ENCODE peak calls at places on chromosomes 7 and 10, in nine cellular contexts. X is adrenal gland; S is NB4; J is left ventricle myocardium inferior; V is stimulated activated CD4-positive, alpha-beta T cell treated with anti-CD3 and anti-CD28 coated beads, Interleukin-4, amount 100 ng/mL, for 24 hours; B is neural progenitor cell; Z is fibroblast of the aortic adventitia; Q is GM12891; A is activated CD4-positive, alpha-beta T cell treated with anti-CD3 and anti-CD28 coated beads, Interleukin-2, amount 50 U/mL, for 1 hour. T is an unnamed sample.

GRCh38 chr7:150949971-150950491 is 28.1 kb downstream of the KCNH2 start:
- DNase-seq in J (peak; percentile 9), X (peak; percentile 45), A (no peak), V (no peak), Z (no peak), B (no peak), Q (no peak), S (no peak), T (no peak)

GRCh38 chr10:79162861-79163662 is 94.3 kb downstream of the ZMIZ1 start:
- DNase-seq in X (peak; percentile 87), V (no peak), S (no peak), J (no peak), A (no peak), B (no peak), Z (peak; percentile 41), Q (no peak), T (peak; percentile 88)

GRCh38 chr7:63925262-63925625 is 73.4 kb upstream of the ZNF722 start:
- DNase-seq in S (no peak), V (peak; percentile 7), Q (no peak), A (no peak), J (no peak), B (no peak), X (no peak), Z (no peak), T (no peak)

GRCh38 chr7:30886608-30887011 is 25.0 kb upstream of the AQP1 start:
- DNase-seq in J (no peak), S (no peak), V (no peak), Z (no peak), Q (no peak), B (no peak), X (no peak), A (no peak), T (no peak)

GRCh38 chr10:42932735-42933453 is 144.0 kb upstream of the RET start:
- DNase-seq in B (peak; percentile 87), J (no peak), X (no peak), V (peak; percentile 49), S (no peak), Q (no peak), Z (no peak), A (peak; percentile 43), T (no peak)

GRCh38 chr10:127556911-127557310 is 7.8 kb downstream of the NPS start:
- DNase-seq in X (no peak), Q (no peak), J (no peak), Z (no peak), B (peak; percentile 88), A (no peak), V (no peak), S (peak; percentile 9), T (no peak)

GRCh38 chr7:1247527-1248041 is 14.9 kb downstream of the UNCX start:
- DNase-seq in X (no peak), J (no peak), S (peak; percentile 68), B (peak; percentile 87), Z (no peak), Q (no peak), A (no peak), V (no peak), T (no peak)

GRCh38 chr10:51302316-51302715 is 228.0 kb downstream of the PRKG1 start:
- DNase-seq in A (no peak), J (no peak), B (no peak), V (no peak), Z (peak; percentile 81), X (no peak), Q (no peak), S (no peak), T (no peak)

GRCh38 chr10:132319853-132320669 is 11.9 kb upstream of the LRRC27 start:
- DNase-seq in B (no peak), X (peak; percentile 81), A (no peak), J (no peak), S (peak; percentile 95), Q (peak; percentile 65), V (peak; percentile 55), Z (peak; percentile 89), T (peak; percentile 39)

GRCh38 chr7:30837581-30837980 is 66.4 kb downstream of the MINDY4 start:
- DNase-seq in X (peak; percentile 36), J (no peak), Q (no peak), V (no peak), B (no peak), A (no peak), Z (no peak), S (no peak), T (no peak)

GRCh38 chr7:118855290-118855689 is 630.8 kb downstream of the ANKRD7 start:
- DNase-seq in J (no peak), A (no peak), B (no peak), X (no peak), V (no peak), S (no peak), Q (no peak), Z (no peak), T (no peak)

GRCh38 chr10:120415709-120416330 is 41.2 kb upstream of the PLPP4 start:
- DNase-seq in X (no peak), Q (no peak), J (no peak), Z (peak; percentile 90), B (no peak), A (no peak), V (no peak), S (no peak), T (no peak)

GRCh38 chr7:143002106-143002505 is 24.8 kb downstream of the OR9A2 start:
- DNase-seq in Z (peak; percentile 54), A (no peak), V (no peak), S (peak; percentile 36), X (no peak), Q (no peak), B (peak; percentile 30), J (no peak), T (peak; percentile 12)

GRCh38 chr7:134789967-134790685 is 10.7 kb downstream of the CALD1 start:
- DNase-seq in A (no peak), B (no peak), V (no peak), S (no peak), Q (no peak), J (no peak), Z (peak; percentile 93), X (no peak), T (no peak)

GRCh38 chr7:10924370-10924769 is 49.3 kb upstream of the PHF14 start:
- DNase-seq in V (no peak), B (no peak), A (no peak), J (no peak), Q (no peak), S (no peak), X (no peak), Z (no peak), T (no peak)

GRCh38 chr7:143980746-143981510 is 19.2 kb upstream of the OR6B1 start:
- DNase-seq in Q (no peak), A (no peak), Z (no peak), X (no peak), B (no peak), S (no peak), J (no peak), V (no peak), T (no peak)

GRCh38 chr7:142557971-142558582 is 191.2 kb upstream of the PRSS1 start:
- DNase-seq in S (peak; percentile 70), A (peak; percentile 54), Q (peak; percentile 18), B (peak; percentile 70), Z (peak; percentile 47), X (no peak), V (peak; percentile 63), J (no peak), T (no peak)

GRCh38 chr10:43258922-43259247 is 8.0 kb downstream of the RASGEF1A start:
- DNase-seq in V (no peak), Q (no peak), Z (no peak), X (no peak), B (no peak), J (no peak), S (no peak), A (no peak), T (no peak)

GRCh38 chr10:86343761-86344160 is 22.8 kb downstream of the GRID1 start:
- DNase-seq in S (no peak), Q (no peak), A (no peak), Z (no peak), X (no peak), J (no peak), V (no peak), B (no peak), T (no peak)

GRCh38 chr10:97849491-97850402 is at the start of gene GOLGA7B:
- DNase-seq in J (peak; percentile 18), S (peak; percentile 74), V (peak; percentile 54), B (peak; percentile 97), A (peak; percentile 59), Q (peak; percentile 65), Z (no peak), X (no peak), T (no peak)

GRCh38 chr7:94350729-94351128 is 44.0 kb upstream of the COL1A2 start:
- DNase-seq in X (no peak), J (no peak), Z (no peak), Q (no peak), S (no peak), V (no peak), A (no peak), B (no peak), T (no peak)

GRCh38 chr7:51034531-51035264 is 252.0 kb upstream of the GRB10 start:
- DNase-seq in J (no peak), B (peak; percentile 20), V (no peak), Z (peak; percentile 78), A (no peak), X (no peak), S (no peak), Q (no peak), T (peak; percentile 18)

GRCh38 chr10:103564799-103565365 is 71.4 kb downstream of the NEURL1 start:
- DNase-seq in V (peak; percentile 46), Z (no peak), J (no peak), Q (peak; percentile 52), X (no peak), A (peak; percentile 24), S (peak; percentile 49), B (peak; percentile 77), T (no peak)

GRCh38 chr10:132458595-132459251 is 61.7 kb downstream of the PWWP2B start:
- DNase-seq in J (no peak), A (peak; percentile 68), B (peak; percentile 73), S (peak; percentile 70), X (peak; percentile 71), Q (peak; percentile 91), V (peak; percentile 66), Z (peak; percentile 24), T (no peak)